ENCODE peak calls at places on chromosomes 5 and 9, in six cellular contexts. One of them, this sample, is unnamed.

GRCh38 chr5:32360906-32361305 is 48.2 kb upstream of the MTMR12 start:
- DNase-seq in transverse colon: no peak
- DNase-seq in endothelial cell of umbilical vein: no peak
- DNase-seq in ovary: no peak
- DNase-seq in spleen: no peak
- DNase-seq in HepG2: no peak
- DNase-seq in this sample: no peak

GRCh38 chr5:134027203-134027582 is 22.4 kb upstream of the VDAC1 start:
- DNase-seq in HepG2: no peak
- DNase-seq in endothelial cell of umbilical vein: no peak
- DNase-seq in transverse colon: no peak
- DNase-seq in ovary: no peak
- DNase-seq in spleen: peak
- DNase-seq in this sample: no peak

GRCh38 chr9:76638001-76638400 is 126.2 kb upstream of the PCA3 start:
- DNase-seq in ovary: no peak
- DNase-seq in spleen: no peak
- DNase-seq in endothelial cell of umbilical vein: no peak
- DNase-seq in HepG2: no peak
- DNase-seq in transverse colon: no peak
- DNase-seq in this sample: no peak

GRCh38 chr9:87498046-87498815 is 564 bp downstream of the DAPK1 start:
- DNase-seq in transverse colon: peak
- DNase-seq in endothelial cell of umbilical vein: peak
- DNase-seq in spleen: peak
- DNase-seq in ovary: peak
- DNase-seq in HepG2: peak
- DNase-seq in this sample: no peak

GRCh38 chr5:103041071-103041676 is 78.8 kb downstream of the GIN1 start:
- DNase-seq in transverse colon: no peak
- DNase-seq in endothelial cell of umbilical vein: peak
- DNase-seq in ovary: no peak
- DNase-seq in HepG2: peak
- DNase-seq in spleen: no peak
- DNase-seq in this sample: no peak

GRCh38 chr9:101764455-101764854 is 26.0 kb upstream of the GRIN3A start:
- DNase-seq in ovary: no peak
- DNase-seq in spleen: no peak
- DNase-seq in transverse colon: no peak
- DNase-seq in endothelial cell of umbilical vein: no peak
- DNase-seq in HepG2: no peak
- DNase-seq in this sample: no peak

GRCh38 chr5:148469446-148470062 is 85.8 kb downstream of the FBXO38 start:
- DNase-seq in HepG2: no peak
- DNase-seq in ovary: no peak
- DNase-seq in spleen: no peak
- DNase-seq in endothelial cell of umbilical vein: peak
- DNase-seq in transverse colon: no peak
- DNase-seq in this sample: no peak

GRCh38 chr5:139341187-139341688 is 416 bp upstream of the PAIP2 start:
- DNase-seq in HepG2: no peak
- DNase-seq in spleen: no peak
- DNase-seq in transverse colon: no peak
- DNase-seq in ovary: no peak
- DNase-seq in endothelial cell of umbilical vein: no peak
- DNase-seq in this sample: no peak

GRCh38 chr5:174559141-174559540 is 165.2 kb upstream of the MSX2 start:
- DNase-seq in endothelial cell of umbilical vein: no peak
- DNase-seq in transverse colon: no peak
- DNase-seq in HepG2: no peak
- DNase-seq in ovary: no peak
- DNase-seq in spleen: no peak
- DNase-seq in this sample: no peak

GRCh38 chr5:104817127-104817526 is 1254.5 kb upstream of the NUDT12 start:
- DNase-seq in spleen: no peak
- DNase-seq in ovary: no peak
- DNase-seq in HepG2: no peak
- DNase-seq in transverse colon: no peak
- DNase-seq in endothelial cell of umbilical vein: no peak
- DNase-seq in this sample: no peak

GRCh38 chr5:151771259-151772028 is at the start of gene G3BP1:
- DNase-seq in endothelial cell of umbilical vein: peak
- DNase-seq in spleen: peak
- DNase-seq in HepG2: peak
- DNase-seq in transverse colon: peak
- DNase-seq in ovary: peak
- DNase-seq in this sample: peak

GRCh38 chr9:107548298-107549142 is 59.0 kb upstream of the KLF4 start:
- DNase-seq in ovary: no peak
- DNase-seq in endothelial cell of umbilical vein: peak
- DNase-seq in spleen: no peak
- DNase-seq in HepG2: peak
- DNase-seq in transverse colon: no peak
- DNase-seq in this sample: peak

GRCh38 chr9:124776952-124777645 is at the start of gene OLFML2A:
- DNase-seq in ovary: no peak
- DNase-seq in HepG2: no peak
- DNase-seq in transverse colon: peak
- DNase-seq in spleen: peak
- DNase-seq in endothelial cell of umbilical vein: no peak
- DNase-seq in this sample: no peak

GRCh38 chr5:179167871-179168451 is 107.8 kb downstream of the ZNF354C start:
- DNase-seq in HepG2: no peak
- DNase-seq in transverse colon: no peak
- DNase-seq in endothelial cell of umbilical vein: no peak
- DNase-seq in spleen: peak
- DNase-seq in ovary: no peak
- DNase-seq in this sample: no peak

GRCh38 chr9:78073722-78074121 is 42.1 kb upstream of the GNAQ start:
- DNase-seq in ovary: no peak
- DNase-seq in endothelial cell of umbilical vein: no peak
- DNase-seq in HepG2: no peak
- DNase-seq in transverse colon: no peak
- DNase-seq in spleen: no peak
- DNase-seq in this sample: no peak

GRCh38 chr5:169749295-169749694 is 112.2 kb downstream of the DOCK2 start:
- DNase-seq in ovary: no peak
- DNase-seq in endothelial cell of umbilical vein: no peak
- DNase-seq in HepG2: no peak
- DNase-seq in transverse colon: no peak
- DNase-seq in spleen: no peak
- DNase-seq in this sample: no peak

GRCh38 chr5:40909233-40909632 is at the start of gene C7:
- DNase-seq in ovary: no peak
- DNase-seq in endothelial cell of umbilical vein: peak
- DNase-seq in spleen: no peak
- DNase-seq in HepG2: peak
- DNase-seq in transverse colon: no peak
- DNase-seq in this sample: no peak

GRCh38 chr5:173493846-173494245 is 122.6 kb downstream of the BOD1 start:
- DNase-seq in spleen: no peak
- DNase-seq in HepG2: no peak
- DNase-seq in ovary: no peak
- DNase-seq in endothelial cell of umbilical vein: no peak
- DNase-seq in transverse colon: no peak
- DNase-seq in this sample: no peak

GRCh38 chr5:168106008-168106761 is 185.3 kb upstream of the WWC1 start:
- DNase-seq in ovary: no peak
- DNase-seq in transverse colon: no peak
- DNase-seq in spleen: no peak
- DNase-seq in HepG2: peak
- DNase-seq in endothelial cell of umbilical vein: no peak
- DNase-seq in this sample: peak

GRCh38 chr9:109253637-109254284 is 67.1 kb downstream of the EPB41L4B start:
- DNase-seq in spleen: no peak
- DNase-seq in endothelial cell of umbilical vein: no peak
- DNase-seq in ovary: no peak
- DNase-seq in HepG2: no peak
- DNase-seq in transverse colon: no peak
- DNase-seq in this sample: peak

GRCh38 chr5:111680737-111681413 is 76.1 kb downstream of the NREP start:
- DNase-seq in endothelial cell of umbilical vein: peak
- DNase-seq in transverse colon: peak
- DNase-seq in ovary: peak
- DNase-seq in spleen: no peak
- DNase-seq in HepG2: peak
- DNase-seq in this sample: peak

GRCh38 chr5:134586866-134587524 is 45.6 kb downstream of the SAR1B start:
- DNase-seq in spleen: peak
- DNase-seq in ovary: peak
- DNase-seq in transverse colon: peak
- DNase-seq in endothelial cell of umbilical vein: peak
- DNase-seq in HepG2: peak
- DNase-seq in this sample: peak

GRCh38 chr5:52989025-52989780 is at the start of gene ITGA2:
- DNase-seq in endothelial cell of umbilical vein: peak
- DNase-seq in ovary: peak
- DNase-seq in spleen: peak
- DNase-seq in transverse colon: peak
- DNase-seq in HepG2: peak
- DNase-seq in this sample: peak

GRCh38 chr9:134830926-134831720 is 49.5 kb upstream of the FCN2 start:
- DNase-seq in endothelial cell of umbilical vein: no peak
- DNase-seq in HepG2: no peak
- DNase-seq in spleen: no peak
- DNase-seq in transverse colon: no peak
- DNase-seq in ovary: no peak
- DNase-seq in this sample: no peak

GRCh38 chr9:35748858-35749514 is at the start of the genes GBA2 and RGP1:
- DNase-seq in ovary: peak
- DNase-seq in transverse colon: peak
- DNase-seq in spleen: peak
- DNase-seq in endothelial cell of umbilical vein: peak
- DNase-seq in HepG2: peak
- DNase-seq in this sample: peak

GRCh38 chr5:15598294-15598902 is 98.4 kb downstream of the FBXL7 start:
- DNase-seq in endothelial cell of umbilical vein: no peak
- DNase-seq in spleen: no peak
- DNase-seq in transverse colon: no peak
- DNase-seq in ovary: no peak
- DNase-seq in HepG2: peak
- DNase-seq in this sample: no peak

GRCh38 chr5:19314840-19315239 is 673.2 kb downstream of the CDH18 start:
- DNase-seq in transverse colon: no peak
- DNase-seq in spleen: no peak
- DNase-seq in HepG2: no peak
- DNase-seq in endothelial cell of umbilical vein: no peak
- DNase-seq in ovary: no peak
- DNase-seq in this sample: peak

GRCh38 chr5:84382363-84383295 is 2.1 kb downstream of the EDIL3 start:
- DNase-seq in endothelial cell of umbilical vein: peak
- DNase-seq in spleen: no peak
- DNase-seq in HepG2: no peak
- DNase-seq in ovary: peak
- DNase-seq in transverse colon: peak
- DNase-seq in this sample: peak

GRCh38 chr5:132872788-132873118 is 715 bp upstream of the LEAP2 start:
- DNase-seq in ovary: no peak
- DNase-seq in spleen: no peak
- DNase-seq in endothelial cell of umbilical vein: no peak
- DNase-seq in HepG2: no peak
- DNase-seq in transverse colon: no peak
- DNase-seq in this sample: no peak
- TF ChIP-seq POLR2A in ovary: no peak
- TF ChIP-seq POLR2A in spleen: no peak
- TF ChIP-seq POLR2A in endothelial cell of umbilical vein: no peak
- TF ChIP-seq POLR2A in HepG2: no peak
- TF ChIP-seq POLR2A in transverse colon: no peak
- TF ChIP-seq POLR2A in this sample: no peak

DNA sequence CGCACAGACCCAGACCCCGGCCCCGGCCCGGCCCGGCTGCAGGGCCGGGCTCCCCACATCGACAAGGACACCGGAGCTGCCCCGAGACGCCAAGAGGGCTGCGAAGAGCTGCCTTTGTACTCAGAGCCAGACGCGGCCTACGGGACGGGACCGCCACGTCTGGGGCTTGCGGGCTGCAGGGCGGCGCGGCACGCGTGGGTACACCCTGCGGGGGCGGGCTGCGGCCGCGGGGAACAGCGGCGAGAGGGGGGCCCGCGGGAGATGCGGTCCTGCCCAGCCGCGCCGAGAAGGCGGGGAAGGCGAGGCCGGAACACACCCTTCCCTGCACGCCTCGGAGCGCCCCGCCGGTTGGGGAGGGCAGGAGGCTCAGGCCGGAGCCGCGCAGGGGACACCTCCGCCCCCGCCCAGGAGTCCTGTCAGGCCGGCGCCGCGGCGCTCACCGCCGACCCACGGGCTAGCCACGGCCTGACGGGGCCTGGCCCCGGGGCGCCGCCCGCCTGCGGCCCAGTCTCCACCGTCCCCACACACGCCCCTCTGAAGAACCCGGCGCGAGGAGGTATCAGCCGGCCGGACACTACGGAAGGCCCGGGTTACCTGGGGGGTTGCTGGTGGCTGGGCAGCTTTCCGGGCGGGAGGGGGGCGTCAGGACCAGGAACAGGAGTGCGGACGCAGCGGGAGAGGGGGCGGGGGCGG is 478 bp downstream of the RAB14 start:
- DNase-seq in spleen: peak
- DNase-seq in transverse colon: peak
- DNase-seq in HepG2: no peak
- DNase-seq in endothelial cell of umbilical vein: peak
- DNase-seq in ovary: no peak
- DNase-seq in this sample: peak
- TF ChIP-seq POLR2A in spleen: no peak
- TF ChIP-seq POLR2A in transverse colon: no peak
- TF ChIP-seq POLR2A in HepG2: no peak
- TF ChIP-seq POLR2A in endothelial cell of umbilical vein: no peak
- TF ChIP-seq POLR2A in ovary: no peak
- TF ChIP-seq POLR2A in this sample: no peak

GRCh38 chr9:136374183-136374575 is 710 bp upstream of the CARD9 start:
- DNase-seq in endothelial cell of umbilical vein: no peak
- DNase-seq in HepG2: no peak
- DNase-seq in spleen: no peak
- DNase-seq in ovary: no peak
- DNase-seq in transverse colon: no peak
- DNase-seq in this sample: no peak
- TF ChIP-seq POLR2A in endothelial cell of umbilical vein: no peak
- TF ChIP-seq POLR2A in HepG2: no peak
- TF ChIP-seq POLR2A in spleen: no peak
- TF ChIP-seq POLR2A in ovary: no peak
- TF ChIP-seq POLR2A in transverse colon: no peak
- TF ChIP-seq POLR2A in this sample: no peak

GRCh38 chr9:5886114-5886939 is 4.4 kb upstream of the MLANA start:
- DNase-seq in endothelial cell of umbilical vein: peak
- DNase-seq in spleen: peak
- DNase-seq in HepG2: peak
- DNase-seq in transverse colon: peak
- DNase-seq in ovary: peak
- DNase-seq in this sample: peak
- TF ChIP-seq POLR2A in endothelial cell of umbilical vein: no peak
- TF ChIP-seq POLR2A in spleen: no peak
- TF ChIP-seq POLR2A in HepG2: no peak
- TF ChIP-seq POLR2A in transverse colon: no peak
- TF ChIP-seq POLR2A in ovary: no peak
- TF ChIP-seq POLR2A in this sample: no peak

This sample was measured in H54.